ENCODE peak calls at places on chromosomes 6 and 20, in eight cellular contexts. P, R, U, I, W, Z, X and J are unnamed samples.

GRCh38 chr6:89862281-89862680 is 32.0 kb upstream of the GJA10 start:
- DNase-seq in P (no peak), R (peak; percentile 86), U (no peak), I (no peak), W (no peak), Z (no peak), X (no peak), J (no peak)

GRCh38 chr6:79048611-79049010 is 29.4 kb downstream of the PHIP start:
- DNase-seq in P (peak; percentile 31), R (no peak), U (no peak), I (peak; percentile 14), W (peak; percentile 49), Z (no peak), X (no peak), J (peak; percentile 30)

GRCh38 chr6:139308284-139308916 is 16.6 kb upstream of the TXLNB start:
- DNase-seq in P (peak; percentile 55), R (no peak), U (no peak), I (no peak), W (peak; percentile 27), Z (no peak), X (no peak), J (no peak)

GRCh38 chr6:88165877-88166492 is at the start of gene CNR1:
- DNase-seq in P (no peak), R (no peak), U (peak; percentile 85), I (peak; percentile 79), W (peak; percentile 40), Z (peak; percentile 87), X (no peak), J (peak; percentile 64)

GRCh38 chr6:79967178-79967577 is 19.8 kb upstream of the ELOVL4 start:
- DNase-seq in P (no peak), R (no peak), U (no peak), I (no peak), W (no peak), Z (no peak), X (no peak), J (no peak)

GRCh38 chr20:14622796-14623195 is 285.4 kb upstream of the FLRT3 start:
- DNase-seq in P (peak; percentile 2), R (no peak), U (no peak), I (peak; percentile 69), W (peak; percentile 73), Z (no peak), X (no peak), J (peak; percentile 42)

GRCh38 chr6:46453221-46453620 is 38.0 kb downstream of the RCAN2 start:
- DNase-seq in P (peak; percentile 70), R (no peak), U (no peak), I (no peak), W (peak; percentile 85), Z (no peak), X (no peak), J (no peak)

GRCh38 chr6:169530762-169531143 is 171.1 kb downstream of the WDR27 start:
- DNase-seq in P (no peak), R (no peak), U (no peak), I (no peak), W (no peak), Z (no peak), X (no peak), J (no peak)

GRCh38 chr20:21557246-21557982 is 43.5 kb upstream of the NKX2-2 start:
- DNase-seq in P (no peak), R (no peak), U (no peak), I (no peak), W (no peak), Z (no peak), X (no peak), J (no peak)

GRCh38 chr6:162251257-162251656 is 476.3 kb downstream of the PRKN start:
- DNase-seq in P (no peak), R (no peak), U (no peak), I (peak; percentile 11), W (peak; percentile 43), Z (no peak), X (no peak), J (no peak)

GRCh38 chr6:135346747-135347146 is 150.8 kb downstream of the AHI1 start:
- DNase-seq in P (peak; percentile 39), R (no peak), U (no peak), I (no peak), W (no peak), Z (no peak), X (no peak), J (no peak)

GRCh38 chr6:52577778-52578473 is 1.1 kb upstream of the TRAM2 start:
- DNase-seq in P (no peak), R (no peak), U (no peak), I (no peak), W (no peak), Z (no peak), X (no peak), J (no peak)

GRCh38 chr6:133697666-133698065 is 191.2 kb upstream of the TCF21 start:
- DNase-seq in P (peak; percentile 16), R (no peak), U (no peak), I (no peak), W (peak; percentile 66), Z (no peak), X (no peak), J (no peak)

GRCh38 chr20:47629907-47630306 is 128.2 kb downstream of the NCOA3 start:
- DNase-seq in P (no peak), R (no peak), U (no peak), I (no peak), W (no peak), Z (no peak), X (no peak), J (no peak)

GRCh38 chr20:34708621-34709043 is 4.5 kb downstream of the TP53INP2 start:
- DNase-seq in P (peak; percentile 16), R (no peak), U (peak; percentile 57), I (peak; percentile 63), W (peak; percentile 45), Z (peak; percentile 88), X (peak; percentile 29), J (peak; percentile 84)

GRCh38 chr6:142275146-142276006 is 26.4 kb upstream of the ADGRG6 start:
- DNase-seq in P (peak; percentile 73), R (no peak), U (no peak), I (peak; percentile 44), W (no peak), Z (no peak), X (no peak), J (peak; percentile 50)

DNA sequence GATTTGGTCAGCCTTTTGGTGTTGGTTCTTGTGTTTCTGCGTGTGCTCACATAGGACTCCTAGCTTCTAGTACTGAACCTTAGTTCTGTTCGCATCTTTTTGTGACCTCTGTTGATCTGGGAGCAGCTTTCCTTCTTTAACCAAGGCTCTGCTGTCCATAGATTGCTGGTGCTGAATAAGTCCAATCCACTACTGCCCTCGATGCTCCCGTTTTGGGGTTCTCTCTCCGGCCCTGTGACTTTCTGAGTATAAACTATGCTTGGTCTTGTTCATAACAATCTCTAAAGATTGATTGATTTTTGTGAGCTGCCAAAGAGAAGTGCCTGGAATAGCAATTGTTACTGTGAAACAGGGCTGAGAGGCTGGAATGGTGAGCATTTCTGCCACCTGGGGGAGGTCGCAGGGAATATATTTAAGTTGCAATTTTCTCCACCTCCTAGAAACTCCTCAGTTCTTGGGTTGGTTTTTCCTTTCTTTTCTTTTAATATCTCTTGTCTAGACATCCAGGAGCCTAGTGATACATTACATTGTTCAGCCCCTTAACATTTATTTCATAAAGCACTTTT is 422.9 kb upstream of the CHD6 start:
- DNase-seq in P (no peak), R (no peak), U (no peak), I (peak; percentile 10), W (no peak), Z (no peak), X (no peak), J (no peak)
- TF ChIP-seq CTCF in P (no peak), R (no peak), U (no peak), I (peak; percentile 50), W (no peak), Z (no peak), X (no peak), J (no peak)

GRCh38 chr6:90940812-90941481 is 354.1 kb upstream of the MAP3K7 start:
- DNase-seq in P (peak; percentile 66), R (peak; percentile 80), U (no peak), I (peak; percentile 65), W (peak; percentile 56), Z (no peak), X (no peak), J (no peak)
- TF ChIP-seq CTCF in P (peak; percentile 60), R (peak; percentile 34), U (peak; percentile 43), I (peak; percentile 67), W (peak; percentile 42), Z (peak; percentile 43), X (no peak), J (no peak)

GRCh38 chr20:15842872-15843271 is 730.4 kb downstream of the KIF16B start:
- DNase-seq in P (no peak), R (no peak), U (no peak), I (no peak), W (no peak), Z (no peak), X (no peak), J (no peak)
- TF ChIP-seq CTCF in P (no peak), R (peak; percentile 27), U (no peak), I (no peak), W (no peak), Z (no peak), X (no peak), J (no peak)

DNA sequence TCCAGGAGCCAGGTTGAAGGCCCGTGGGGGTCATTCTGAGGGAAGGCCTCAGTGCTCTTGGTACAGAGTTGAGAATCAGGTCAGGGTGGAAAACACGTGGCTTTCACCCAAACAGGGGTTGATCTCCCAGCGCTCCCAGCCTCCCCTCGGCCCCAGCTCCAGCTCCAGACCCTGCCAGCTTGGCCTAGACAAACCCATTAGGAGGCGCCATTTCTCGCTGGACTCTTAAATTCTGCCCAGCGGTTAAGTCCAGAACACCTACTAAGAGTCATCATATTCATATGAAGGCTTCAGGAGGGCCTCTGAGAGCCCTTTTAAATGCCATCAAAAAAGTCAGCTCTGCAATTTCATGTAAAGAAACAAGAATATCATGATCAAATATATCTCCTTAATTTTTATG is 158.0 kb upstream of the RIN2 start:
- DNase-seq in P (no peak), R (no peak), U (no peak), I (no peak), W (no peak), Z (no peak), X (no peak), J (no peak)
- TF ChIP-seq CTCF in P (no peak), R (no peak), U (no peak), I (no peak), W (no peak), Z (no peak), X (no peak), J (no peak)

GRCh38 chr6:63245908-63246307 is 34.6 kb downstream of the FKBP1C start:
- DNase-seq in P (no peak), R (no peak), U (no peak), I (no peak), W (no peak), Z (no peak), X (no peak), J (no peak)
- TF ChIP-seq CTCF in P (no peak), R (peak; percentile 31), U (no peak), I (peak; percentile 2), W (no peak), Z (no peak), X (no peak), J (no peak)

DNA sequence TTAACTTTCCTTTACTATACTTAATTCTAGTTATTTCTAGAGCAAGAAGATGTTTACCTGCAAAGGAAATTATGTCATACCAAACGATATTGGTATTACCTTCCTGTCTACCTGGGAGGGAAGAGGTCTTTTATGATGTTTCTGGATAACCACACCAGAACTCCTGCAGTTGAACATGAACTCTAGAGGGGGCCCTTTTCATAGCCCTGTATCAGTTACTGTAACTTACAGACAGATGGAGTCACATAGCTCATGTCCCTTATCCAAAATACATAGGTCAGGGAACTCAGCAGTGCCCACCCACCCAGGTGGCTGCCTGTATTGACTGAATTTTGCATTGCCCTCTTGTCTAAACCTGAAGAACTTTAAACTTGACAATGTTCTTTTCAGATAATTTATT is 35.1 kb upstream of the MYL9 start:
- DNase-seq in P (no peak), R (no peak), U (no peak), I (no peak), W (no peak), Z (no peak), X (no peak), J (peak; percentile 22)
- TF ChIP-seq CTCF in P (peak; percentile 38), R (peak; percentile 45), U (no peak), I (no peak), W (peak; percentile 34), Z (no peak), X (no peak), J (peak; percentile 38)